ENCODE peak calls at places on chromosomes 16 and 17, in eight cellular contexts. One of them, this sample, is unnamed.

GRCh38 chr16:69727916-69728270 is 1.5 kb upstream of the NQO1 start:
- DNase-seq in AG04450: no peak
- DNase-seq in GM06990: no peak
- DNase-seq in cardiac muscle cell: no peak
- DNase-seq in brain microvascular endothelial cell: no peak
- DNase-seq in HCT116: no peak
- DNase-seq in stomach: peak
- DNase-seq in heart right ventricle: peak
- DNase-seq in this sample: no peak

GRCh38 chr16:75110637-75111513 is 5.7 kb downstream of the LDHD start:
- DNase-seq in AG04450: peak
- DNase-seq in GM06990: peak
- DNase-seq in cardiac muscle cell: peak
- DNase-seq in brain microvascular endothelial cell: peak
- DNase-seq in HCT116: peak
- DNase-seq in stomach: peak
- DNase-seq in heart right ventricle: peak
- DNase-seq in this sample: peak

GRCh38 chr17:57106107-57106835 is 21.2 kb downstream of the AKAP1 start:
- DNase-seq in AG04450: no peak
- DNase-seq in GM06990: no peak
- DNase-seq in cardiac muscle cell: no peak
- DNase-seq in brain microvascular endothelial cell: no peak
- DNase-seq in HCT116: peak
- DNase-seq in stomach: no peak
- DNase-seq in heart right ventricle: peak
- DNase-seq in this sample: no peak

GRCh38 chr16:82507271-82507670 is 119.5 kb upstream of the CDH13 start:
- DNase-seq in AG04450: no peak
- DNase-seq in GM06990: no peak
- DNase-seq in cardiac muscle cell: no peak
- DNase-seq in brain microvascular endothelial cell: no peak
- DNase-seq in HCT116: no peak
- DNase-seq in stomach: no peak
- DNase-seq in heart right ventricle: no peak
- DNase-seq in this sample: no peak

GRCh38 chr16:50485232-50485631 is 63.0 kb upstream of the NKD1 start:
- DNase-seq in AG04450: no peak
- DNase-seq in GM06990: no peak
- DNase-seq in cardiac muscle cell: no peak
- DNase-seq in brain microvascular endothelial cell: no peak
- DNase-seq in HCT116: no peak
- DNase-seq in stomach: no peak
- DNase-seq in heart right ventricle: no peak
- DNase-seq in this sample: no peak

GRCh38 chr16:3819741-3820724 is 60.5 kb downstream of the CREBBP start:
- DNase-seq in AG04450: peak
- DNase-seq in GM06990: no peak
- DNase-seq in cardiac muscle cell: peak
- DNase-seq in brain microvascular endothelial cell: peak
- DNase-seq in HCT116: peak
- DNase-seq in stomach: peak
- DNase-seq in heart right ventricle: no peak
- DNase-seq in this sample: peak

GRCh38 chr16:69848635-69849545 is 86.8 kb downstream of the WWP2 start:
- DNase-seq in AG04450: peak
- DNase-seq in GM06990: no peak
- DNase-seq in cardiac muscle cell: peak
- DNase-seq in brain microvascular endothelial cell: peak
- DNase-seq in HCT116: no peak
- DNase-seq in stomach: peak
- DNase-seq in heart right ventricle: peak
- DNase-seq in this sample: no peak

GRCh38 chr16:49575352-49576172 is 202.0 kb downstream of the C16orf78 start:
- DNase-seq in AG04450: no peak
- DNase-seq in GM06990: peak
- DNase-seq in cardiac muscle cell: peak
- DNase-seq in brain microvascular endothelial cell: no peak
- DNase-seq in HCT116: no peak
- DNase-seq in stomach: peak
- DNase-seq in heart right ventricle: no peak
- DNase-seq in this sample: no peak

GRCh38 chr17:48335858-48336500 is 94.0 kb downstream of the SKAP1 start:
- DNase-seq in AG04450: peak
- DNase-seq in GM06990: no peak
- DNase-seq in cardiac muscle cell: peak
- DNase-seq in brain microvascular endothelial cell: no peak
- DNase-seq in HCT116: peak
- DNase-seq in stomach: no peak
- DNase-seq in heart right ventricle: no peak
- DNase-seq in this sample: peak

GRCh38 chr16:14672403-14672971 is 21.6 kb downstream of the PLA2G10 start:
- DNase-seq in AG04450: no peak
- DNase-seq in GM06990: peak
- DNase-seq in cardiac muscle cell: peak
- DNase-seq in brain microvascular endothelial cell: no peak
- DNase-seq in HCT116: no peak
- DNase-seq in stomach: peak
- DNase-seq in heart right ventricle: no peak
- DNase-seq in this sample: peak

GRCh38 chr17:2064511-2064910 is 9.6 kb downstream of the HIC1 start:
- DNase-seq in AG04450: no peak
- DNase-seq in GM06990: no peak
- DNase-seq in cardiac muscle cell: peak
- DNase-seq in brain microvascular endothelial cell: peak
- DNase-seq in HCT116: no peak
- DNase-seq in stomach: no peak
- DNase-seq in heart right ventricle: no peak
- DNase-seq in this sample: no peak

GRCh38 chr17:16419074-16419928 is 3.9 kb downstream of the TRPV2 start:
- DNase-seq in AG04450: peak
- DNase-seq in GM06990: no peak
- DNase-seq in cardiac muscle cell: peak
- DNase-seq in brain microvascular endothelial cell: peak
- DNase-seq in HCT116: no peak
- DNase-seq in stomach: no peak
- DNase-seq in heart right ventricle: no peak
- DNase-seq in this sample: no peak

GRCh38 chr17:1181769-1182137 is 2.0 kb upstream of the ABR start:
- DNase-seq in AG04450: no peak
- DNase-seq in GM06990: no peak
- DNase-seq in cardiac muscle cell: peak
- DNase-seq in brain microvascular endothelial cell: peak
- DNase-seq in HCT116: no peak
- DNase-seq in stomach: no peak
- DNase-seq in heart right ventricle: no peak
- DNase-seq in this sample: no peak

GRCh38 chr17:82844796-82845162 is 5.0 kb upstream of the ZNF750 start:
- DNase-seq in AG04450: no peak
- DNase-seq in GM06990: no peak
- DNase-seq in cardiac muscle cell: no peak
- DNase-seq in brain microvascular endothelial cell: no peak
- DNase-seq in HCT116: no peak
- DNase-seq in stomach: no peak
- DNase-seq in heart right ventricle: no peak
- DNase-seq in this sample: no peak

GRCh38 chr17:65599650-65600049 is 38.2 kb upstream of the AXIN2 start:
- DNase-seq in AG04450: no peak
- DNase-seq in GM06990: no peak
- DNase-seq in cardiac muscle cell: no peak
- DNase-seq in brain microvascular endothelial cell: no peak
- DNase-seq in HCT116: no peak
- DNase-seq in stomach: no peak
- DNase-seq in heart right ventricle: no peak
- DNase-seq in this sample: no peak

GRCh38 chr16:28260193-28260592 is 32.1 kb upstream of the SBK1 start:
- DNase-seq in AG04450: no peak
- DNase-seq in GM06990: no peak
- DNase-seq in cardiac muscle cell: peak
- DNase-seq in brain microvascular endothelial cell: no peak
- DNase-seq in HCT116: no peak
- DNase-seq in stomach: no peak
- DNase-seq in heart right ventricle: peak
- DNase-seq in this sample: no peak

GRCh38 chr17:49315974-49316570 is 46.0 kb downstream of the ZNF652 start:
- DNase-seq in AG04450: no peak
- DNase-seq in GM06990: no peak
- DNase-seq in cardiac muscle cell: no peak
- DNase-seq in brain microvascular endothelial cell: peak
- DNase-seq in HCT116: no peak
- DNase-seq in stomach: no peak
- DNase-seq in heart right ventricle: no peak
- DNase-seq in this sample: no peak

DNA sequence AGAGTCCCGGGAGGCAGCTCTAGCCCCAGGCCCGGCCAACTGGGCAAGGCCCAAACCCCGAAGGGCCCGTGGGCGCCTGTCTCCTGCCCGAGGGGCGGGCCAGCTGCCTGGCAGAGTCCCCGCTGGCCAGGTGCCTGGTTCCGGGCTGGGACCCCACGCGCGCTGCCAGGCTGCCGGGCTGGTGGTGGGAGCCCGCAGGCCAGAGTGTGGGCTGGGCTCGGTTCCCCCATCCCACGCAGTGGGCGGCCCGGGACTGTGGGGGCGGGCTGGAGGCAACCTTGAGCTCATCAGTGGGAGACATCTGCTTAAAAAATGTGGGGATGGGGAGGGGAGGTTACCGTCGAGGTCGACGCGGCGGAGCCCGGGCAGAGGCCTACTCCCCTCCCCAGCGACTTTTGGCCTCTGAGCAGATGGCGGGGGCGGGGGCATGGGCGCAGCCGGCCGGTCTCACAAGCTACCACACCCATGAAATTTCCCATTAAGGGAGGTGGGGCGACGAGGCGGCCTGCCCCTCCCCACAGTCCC is 176.4 kb upstream of the GSE1 start:
- DNase-seq in AG04450: no peak
- DNase-seq in GM06990: no peak
- DNase-seq in cardiac muscle cell: peak
- DNase-seq in brain microvascular endothelial cell: no peak
- DNase-seq in HCT116: no peak
- DNase-seq in stomach: peak
- DNase-seq in heart right ventricle: no peak
- DNase-seq in this sample: no peak
- H3K4me3 ChIP-seq in AG04450: no peak
- H3K4me3 ChIP-seq in GM06990: no peak
- H3K4me3 ChIP-seq in cardiac muscle cell: no peak
- H3K4me3 ChIP-seq in brain microvascular endothelial cell: no peak
- H3K4me3 ChIP-seq in HCT116: no peak
- H3K4me3 ChIP-seq in stomach: peak
- H3K4me3 ChIP-seq in heart right ventricle: no peak
- H3K4me3 ChIP-seq in this sample: no peak

GRCh38 chr16:24419709-24420108 is 119.7 kb upstream of the RBBP6 start:
- DNase-seq in AG04450: no peak
- DNase-seq in GM06990: peak
- DNase-seq in cardiac muscle cell: no peak
- DNase-seq in brain microvascular endothelial cell: no peak
- DNase-seq in HCT116: no peak
- DNase-seq in stomach: no peak
- DNase-seq in heart right ventricle: no peak
- DNase-seq in this sample: no peak
- H3K4me3 ChIP-seq in AG04450: no peak
- H3K4me3 ChIP-seq in GM06990: no peak
- H3K4me3 ChIP-seq in cardiac muscle cell: no peak
- H3K4me3 ChIP-seq in brain microvascular endothelial cell: no peak
- H3K4me3 ChIP-seq in HCT116: no peak
- H3K4me3 ChIP-seq in stomach: no peak
- H3K4me3 ChIP-seq in heart right ventricle: no peak
- H3K4me3 ChIP-seq in this sample: no peak

GRCh38 chr17:45986056-45986455 is 13.0 kb upstream of the STH start:
- DNase-seq in AG04450: no peak
- DNase-seq in GM06990: no peak
- DNase-seq in cardiac muscle cell: no peak
- DNase-seq in brain microvascular endothelial cell: no peak
- DNase-seq in HCT116: no peak
- DNase-seq in stomach: no peak
- DNase-seq in heart right ventricle: no peak
- DNase-seq in this sample: no peak
- H3K4me3 ChIP-seq in AG04450: no peak
- H3K4me3 ChIP-seq in GM06990: no peak
- H3K4me3 ChIP-seq in cardiac muscle cell: no peak
- H3K4me3 ChIP-seq in brain microvascular endothelial cell: no peak
- H3K4me3 ChIP-seq in HCT116: no peak
- H3K4me3 ChIP-seq in stomach: no peak
- H3K4me3 ChIP-seq in heart right ventricle: no peak
- H3K4me3 ChIP-seq in this sample: no peak

GRCh38 chr16:1381655-1382406 is 30.1 kb downstream of the GNPTG start:
- DNase-seq in AG04450: no peak
- DNase-seq in GM06990: no peak
- DNase-seq in cardiac muscle cell: no peak
- DNase-seq in brain microvascular endothelial cell: no peak
- DNase-seq in HCT116: no peak
- DNase-seq in stomach: no peak
- DNase-seq in heart right ventricle: no peak
- DNase-seq in this sample: no peak

GRCh38 chr16:1379054-1379862 is 27.5 kb downstream of the GNPTG start:
- DNase-seq in AG04450: peak
- DNase-seq in GM06990: peak
- DNase-seq in cardiac muscle cell: peak
- DNase-seq in brain microvascular endothelial cell: peak
- DNase-seq in HCT116: no peak
- DNase-seq in stomach: peak
- DNase-seq in heart right ventricle: peak
- DNase-seq in this sample: peak

GRCh38 chr16:1379863-1380174 is 28.1 kb downstream of the GNPTG start:
- DNase-seq in AG04450: no peak
- DNase-seq in GM06990: peak
- DNase-seq in cardiac muscle cell: no peak
- DNase-seq in brain microvascular endothelial cell: no peak
- DNase-seq in HCT116: no peak
- DNase-seq in stomach: no peak
- DNase-seq in heart right ventricle: no peak
- DNase-seq in this sample: no peak

GRCh38 chr16:1378804-1379053 is 27.0 kb downstream of the GNPTG start:
- DNase-seq in AG04450: no peak
- DNase-seq in GM06990: no peak
- DNase-seq in cardiac muscle cell: no peak
- DNase-seq in brain microvascular endothelial cell: no peak
- DNase-seq in HCT116: no peak
- DNase-seq in stomach: no peak
- DNase-seq in heart right ventricle: no peak
- DNase-seq in this sample: no peak

GRCh38 chr16:1380195-1380594 is 28.5 kb downstream of the GNPTG start:
- DNase-seq in AG04450: no peak
- DNase-seq in GM06990: no peak
- DNase-seq in cardiac muscle cell: no peak
- DNase-seq in brain microvascular endothelial cell: no peak
- DNase-seq in HCT116: no peak
- DNase-seq in stomach: no peak
- DNase-seq in heart right ventricle: no peak
- DNase-seq in this sample: no peak
- H3K4me3 ChIP-seq in AG04450: no peak
- H3K4me3 ChIP-seq in GM06990: no peak
- H3K4me3 ChIP-seq in cardiac muscle cell: peak
- H3K4me3 ChIP-seq in brain microvascular endothelial cell: no peak
- H3K4me3 ChIP-seq in HCT116: peak
- H3K4me3 ChIP-seq in stomach: peak
- H3K4me3 ChIP-seq in heart right ventricle: no peak
- H3K4me3 ChIP-seq in this sample: no peak

DNA sequence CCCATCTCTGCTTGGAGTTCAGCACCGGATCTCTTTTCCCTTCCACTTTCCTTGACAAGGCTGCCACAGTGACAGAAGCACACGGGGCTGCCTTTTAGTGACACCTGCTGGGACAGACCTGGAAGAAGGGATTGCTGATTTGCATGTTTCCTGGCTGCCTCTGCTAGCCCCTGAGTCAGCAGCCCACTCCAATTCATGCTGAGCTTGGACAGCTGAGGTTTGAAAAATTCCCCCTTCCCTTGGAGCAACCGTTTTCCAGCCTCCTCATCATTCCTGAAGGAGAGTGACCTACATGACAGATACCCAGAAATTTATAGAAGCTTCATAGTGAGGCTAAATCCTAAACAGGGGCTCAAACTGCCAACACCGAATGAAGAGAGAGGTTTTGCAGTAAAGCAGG is 18.8 kb upstream of the RBL2 start:
- DNase-seq in AG04450: no peak
- DNase-seq in GM06990: no peak
- DNase-seq in cardiac muscle cell: no peak
- DNase-seq in brain microvascular endothelial cell: no peak
- DNase-seq in HCT116: no peak
- DNase-seq in stomach: no peak
- DNase-seq in heart right ventricle: no peak
- DNase-seq in this sample: no peak
- H3K4me3 ChIP-seq in AG04450: no peak
- H3K4me3 ChIP-seq in GM06990: no peak
- H3K4me3 ChIP-seq in cardiac muscle cell: no peak
- H3K4me3 ChIP-seq in brain microvascular endothelial cell: no peak
- H3K4me3 ChIP-seq in HCT116: no peak
- H3K4me3 ChIP-seq in stomach: no peak
- H3K4me3 ChIP-seq in heart right ventricle: no peak
- H3K4me3 ChIP-seq in this sample: no peak

This sample was measured in Jurkat, Clone E6-1.